ENCODE peak calls at places on chromosomes 3 and 15, in five cellular contexts. I is RWPE1; V is SK-MEL-5; A is germinal center; G is stimulated activated CD8-positive, alpha-beta memory T cell treated with anti-CD3 and anti-CD28 coated beads, Interleukin-4, amount 100 ng/mL, for 24 hours. M is an unnamed sample.

GRCh38 chr3:131735121-131735520 is 232.3 kb upstream of the MRPL3 start:
- DNase-seq in V (no peak), G (no peak), A (no peak), I (no peak), M (no peak)

GRCh38 chr3:190229632-190230424 is 92.4 kb downstream of the CLDN1 start:
- DNase-seq in I (peak), A (no peak), G (no peak), V (no peak), M (no peak)

GRCh38 chr3:183265713-183266417 is 12.8 kb downstream of the B3GNT5 start:
- DNase-seq in G (no peak), A (no peak), V (no peak), I (peak), M (no peak)

GRCh38 chr3:9422712-9423424 is 25.5 kb downstream of the SETD5 start:
- DNase-seq in V (peak), I (peak), A (no peak), G (no peak), M (peak)

GRCh38 chr3:192155194-192155593 is 572.1 kb downstream of the FGF12 start:
- DNase-seq in I (no peak), G (no peak), V (no peak), A (no peak), M (no peak)

GRCh38 chr3:71582612-71583568 is 638 bp downstream of the FOXP1 start:
- DNase-seq in I (no peak), G (peak), A (peak), V (peak), M (peak)

GRCh38 chr15:67927501-67928156 is 87.8 kb upstream of the RNU6-1 start:
- DNase-seq in V (no peak), A (no peak), G (no peak), I (peak), M (peak)

GRCh38 chr15:73906346-73907017 is 19.8 kb upstream of the LOXL1 start:
- DNase-seq in A (no peak), V (no peak), G (no peak), I (no peak), M (no peak)

GRCh38 chr15:60835974-60836373 is 357.0 kb upstream of the ICE2 start:
- DNase-seq in V (no peak), A (no peak), I (no peak), G (no peak), M (no peak)

GRCh38 chr15:71853543-71853942 is 43.2 kb downstream of the NR2E3 start:
- DNase-seq in I (no peak), G (no peak), A (no peak), V (no peak), M (no peak)

GRCh38 chr15:79167776-79168175 is 77.2 kb upstream of the RASGRF1 start:
- DNase-seq in A (no peak), I (no peak), G (no peak), V (no peak), M (no peak)

GRCh38 chr3:174387736-174388135 is 471.4 kb upstream of the NAALADL2 start:
- DNase-seq in V (no peak), A (no peak), I (no peak), G (no peak), M (no peak)

GRCh38 chr15:28017423-28017924 is 81.6 kb downstream of the OCA2 start:
- DNase-seq in V (peak), I (no peak), A (no peak), G (no peak), M (no peak)

GRCh38 chr15:95644476-95644875 is 686.0 kb upstream of the NR2F2 start:
- DNase-seq in A (no peak), I (no peak), V (no peak), G (no peak), M (no peak)

GRCh38 chr15:31869640-31870335 is 160.5 kb upstream of the CHRNA7 start:
- DNase-seq in A (no peak), I (no peak), G (no peak), V (peak), M (peak)

GRCh38 chr15:50415752-50416404 is 8.3 kb upstream of the USP8 start:
- DNase-seq in A (no peak), V (peak), I (no peak), G (no peak), M (no peak)